ENCODE peak calls at places on chromosomes 12 and 14, in nine cellular contexts. One of them, this sample, is unnamed.

GRCh38 chr12:109192358-109192757 is 76.0 kb downstream of the ACACB start:
- ATAC-seq in HepG2: no peak
- ATAC-seq in activated CD8-positive, alpha-beta memory T cell treated with anti-CD3 and anti-CD28 coated beads, Interleukin-2, amount 10 ng/mL, durations not matched to agents 7 days and 5 days: no peak
- ATAC-seq in lower lobe of right lung: no peak
- ATAC-seq in right cardiac atrium: no peak
- ATAC-seq in A549: peak
- ATAC-seq in activated T-cell treated with anti-CD3 and anti-CD28 coated beads, Interleukin-2, amount 50 U/mL, for 4 hours: no peak
- ATAC-seq in heart left ventricle: no peak
- ATAC-seq in omental fat pad: peak
- ATAC-seq in this sample: no peak

GRCh38 chr12:91566328-91567099 is 383.9 kb upstream of the DCN start:
- ATAC-seq in HepG2: no peak
- ATAC-seq in activated CD8-positive, alpha-beta memory T cell treated with anti-CD3 and anti-CD28 coated beads, Interleukin-2, amount 10 ng/mL, durations not matched to agents 7 days and 5 days: no peak
- ATAC-seq in lower lobe of right lung: no peak
- ATAC-seq in right cardiac atrium: no peak
- ATAC-seq in A549: no peak
- ATAC-seq in activated T-cell treated with anti-CD3 and anti-CD28 coated beads, Interleukin-2, amount 50 U/mL, for 4 hours: no peak
- ATAC-seq in heart left ventricle: no peak
- ATAC-seq in omental fat pad: no peak
- ATAC-seq in this sample: no peak

GRCh38 chr12:110289021-110289710 is 8.1 kb downstream of the ATP2A2 start:
- ATAC-seq in HepG2: no peak
- ATAC-seq in activated CD8-positive, alpha-beta memory T cell treated with anti-CD3 and anti-CD28 coated beads, Interleukin-2, amount 10 ng/mL, durations not matched to agents 7 days and 5 days: no peak
- ATAC-seq in lower lobe of right lung: peak
- ATAC-seq in right cardiac atrium: peak
- ATAC-seq in A549: peak
- ATAC-seq in activated T-cell treated with anti-CD3 and anti-CD28 coated beads, Interleukin-2, amount 50 U/mL, for 4 hours: no peak
- ATAC-seq in heart left ventricle: peak
- ATAC-seq in omental fat pad: peak
- ATAC-seq in this sample: no peak

GRCh38 chr14:67151082-67151666 is 38.1 kb upstream of the GARIN2 start:
- ATAC-seq in HepG2: no peak
- ATAC-seq in activated CD8-positive, alpha-beta memory T cell treated with anti-CD3 and anti-CD28 coated beads, Interleukin-2, amount 10 ng/mL, durations not matched to agents 7 days and 5 days: no peak
- ATAC-seq in lower lobe of right lung: no peak
- ATAC-seq in right cardiac atrium: no peak
- ATAC-seq in A549: no peak
- ATAC-seq in activated T-cell treated with anti-CD3 and anti-CD28 coated beads, Interleukin-2, amount 50 U/mL, for 4 hours: no peak
- ATAC-seq in heart left ventricle: no peak
- ATAC-seq in omental fat pad: no peak
- ATAC-seq in this sample: no peak

GRCh38 chr14:58793096-58793740 is 155.5 kb downstream of the DACT1 start:
- ATAC-seq in HepG2: no peak
- ATAC-seq in activated CD8-positive, alpha-beta memory T cell treated with anti-CD3 and anti-CD28 coated beads, Interleukin-2, amount 10 ng/mL, durations not matched to agents 7 days and 5 days: no peak
- ATAC-seq in lower lobe of right lung: no peak
- ATAC-seq in right cardiac atrium: no peak
- ATAC-seq in A549: peak
- ATAC-seq in activated T-cell treated with anti-CD3 and anti-CD28 coated beads, Interleukin-2, amount 50 U/mL, for 4 hours: no peak
- ATAC-seq in heart left ventricle: no peak
- ATAC-seq in omental fat pad: no peak
- ATAC-seq in this sample: no peak

GRCh38 chr12:131221061-131221945 is 267.6 kb downstream of the ADGRD1 start:
- ATAC-seq in HepG2: no peak
- ATAC-seq in activated CD8-positive, alpha-beta memory T cell treated with anti-CD3 and anti-CD28 coated beads, Interleukin-2, amount 10 ng/mL, durations not matched to agents 7 days and 5 days: no peak
- ATAC-seq in lower lobe of right lung: no peak
- ATAC-seq in right cardiac atrium: no peak
- ATAC-seq in A549: no peak
- ATAC-seq in activated T-cell treated with anti-CD3 and anti-CD28 coated beads, Interleukin-2, amount 50 U/mL, for 4 hours: peak
- ATAC-seq in heart left ventricle: no peak
- ATAC-seq in omental fat pad: no peak
- ATAC-seq in this sample: no peak

GRCh38 chr12:12456637-12457036 is 99.8 kb downstream of the BORCS5 start:
- ATAC-seq in HepG2: no peak
- ATAC-seq in activated CD8-positive, alpha-beta memory T cell treated with anti-CD3 and anti-CD28 coated beads, Interleukin-2, amount 10 ng/mL, durations not matched to agents 7 days and 5 days: peak
- ATAC-seq in lower lobe of right lung: peak
- ATAC-seq in right cardiac atrium: no peak
- ATAC-seq in A549: no peak
- ATAC-seq in activated T-cell treated with anti-CD3 and anti-CD28 coated beads, Interleukin-2, amount 50 U/mL, for 4 hours: peak
- ATAC-seq in heart left ventricle: peak
- ATAC-seq in omental fat pad: no peak
- ATAC-seq in this sample: peak

GRCh38 chr12:27782481-27782880 is 2.4 kb upstream of the MANSC4 start:
- ATAC-seq in HepG2: no peak
- ATAC-seq in activated CD8-positive, alpha-beta memory T cell treated with anti-CD3 and anti-CD28 coated beads, Interleukin-2, amount 10 ng/mL, durations not matched to agents 7 days and 5 days: no peak
- ATAC-seq in lower lobe of right lung: no peak
- ATAC-seq in right cardiac atrium: no peak
- ATAC-seq in A549: no peak
- ATAC-seq in activated T-cell treated with anti-CD3 and anti-CD28 coated beads, Interleukin-2, amount 50 U/mL, for 4 hours: no peak
- ATAC-seq in heart left ventricle: no peak
- ATAC-seq in omental fat pad: no peak
- ATAC-seq in this sample: no peak

GRCh38 chr12:110229409-110229808 is 51.6 kb upstream of the ATP2A2 start:
- ATAC-seq in HepG2: no peak
- ATAC-seq in activated CD8-positive, alpha-beta memory T cell treated with anti-CD3 and anti-CD28 coated beads, Interleukin-2, amount 10 ng/mL, durations not matched to agents 7 days and 5 days: no peak
- ATAC-seq in lower lobe of right lung: no peak
- ATAC-seq in right cardiac atrium: no peak
- ATAC-seq in A549: no peak
- ATAC-seq in activated T-cell treated with anti-CD3 and anti-CD28 coated beads, Interleukin-2, amount 50 U/mL, for 4 hours: no peak
- ATAC-seq in heart left ventricle: no peak
- ATAC-seq in omental fat pad: no peak
- ATAC-seq in this sample: no peak

GRCh38 chr12:124454735-124455134 is 112.7 kb downstream of the NCOR2 start:
- ATAC-seq in HepG2: no peak
- ATAC-seq in activated CD8-positive, alpha-beta memory T cell treated with anti-CD3 and anti-CD28 coated beads, Interleukin-2, amount 10 ng/mL, durations not matched to agents 7 days and 5 days: no peak
- ATAC-seq in lower lobe of right lung: no peak
- ATAC-seq in right cardiac atrium: no peak
- ATAC-seq in A549: no peak
- ATAC-seq in activated T-cell treated with anti-CD3 and anti-CD28 coated beads, Interleukin-2, amount 50 U/mL, for 4 hours: no peak
- ATAC-seq in heart left ventricle: no peak
- ATAC-seq in omental fat pad: no peak
- ATAC-seq in this sample: no peak

GRCh38 chr14:105187935-105188524 is 6.9 kb upstream of the NUDT14 start:
- ATAC-seq in HepG2: no peak
- ATAC-seq in activated CD8-positive, alpha-beta memory T cell treated with anti-CD3 and anti-CD28 coated beads, Interleukin-2, amount 10 ng/mL, durations not matched to agents 7 days and 5 days: no peak
- ATAC-seq in lower lobe of right lung: peak
- ATAC-seq in right cardiac atrium: no peak
- ATAC-seq in A549: peak
- ATAC-seq in activated T-cell treated with anti-CD3 and anti-CD28 coated beads, Interleukin-2, amount 50 U/mL, for 4 hours: no peak
- ATAC-seq in heart left ventricle: no peak
- ATAC-seq in omental fat pad: no peak
- ATAC-seq in this sample: peak

GRCh38 chr12:14157129-14157747 is 175.8 kb upstream of the GRIN2B start:
- ATAC-seq in HepG2: no peak
- ATAC-seq in activated CD8-positive, alpha-beta memory T cell treated with anti-CD3 and anti-CD28 coated beads, Interleukin-2, amount 10 ng/mL, durations not matched to agents 7 days and 5 days: no peak
- ATAC-seq in lower lobe of right lung: no peak
- ATAC-seq in right cardiac atrium: no peak
- ATAC-seq in A549: no peak
- ATAC-seq in activated T-cell treated with anti-CD3 and anti-CD28 coated beads, Interleukin-2, amount 50 U/mL, for 4 hours: no peak
- ATAC-seq in heart left ventricle: no peak
- ATAC-seq in omental fat pad: no peak
- ATAC-seq in this sample: no peak

GRCh38 chr12:132716356-132716755 is 5.7 kb downstream of the PGAM5 start:
- ATAC-seq in HepG2: no peak
- ATAC-seq in activated CD8-positive, alpha-beta memory T cell treated with anti-CD3 and anti-CD28 coated beads, Interleukin-2, amount 10 ng/mL, durations not matched to agents 7 days and 5 days: no peak
- ATAC-seq in lower lobe of right lung: no peak
- ATAC-seq in right cardiac atrium: no peak
- ATAC-seq in A549: no peak
- ATAC-seq in activated T-cell treated with anti-CD3 and anti-CD28 coated beads, Interleukin-2, amount 50 U/mL, for 4 hours: no peak
- ATAC-seq in heart left ventricle: no peak
- ATAC-seq in omental fat pad: no peak
- ATAC-seq in this sample: no peak

GRCh38 chr12:41661141-41661540 is 473.0 kb downstream of the PDZRN4 start:
- ATAC-seq in HepG2: no peak
- ATAC-seq in activated CD8-positive, alpha-beta memory T cell treated with anti-CD3 and anti-CD28 coated beads, Interleukin-2, amount 10 ng/mL, durations not matched to agents 7 days and 5 days: no peak
- ATAC-seq in lower lobe of right lung: no peak
- ATAC-seq in right cardiac atrium: no peak
- ATAC-seq in A549: no peak
- ATAC-seq in activated T-cell treated with anti-CD3 and anti-CD28 coated beads, Interleukin-2, amount 50 U/mL, for 4 hours: no peak
- ATAC-seq in heart left ventricle: no peak
- ATAC-seq in omental fat pad: no peak
- ATAC-seq in this sample: no peak

GRCh38 chr14:93094121-93094918 is 21.4 kb downstream of the ITPK1 start:
- ATAC-seq in HepG2: no peak
- ATAC-seq in activated CD8-positive, alpha-beta memory T cell treated with anti-CD3 and anti-CD28 coated beads, Interleukin-2, amount 10 ng/mL, durations not matched to agents 7 days and 5 days: no peak
- ATAC-seq in lower lobe of right lung: no peak
- ATAC-seq in right cardiac atrium: no peak
- ATAC-seq in A549: no peak
- ATAC-seq in activated T-cell treated with anti-CD3 and anti-CD28 coated beads, Interleukin-2, amount 50 U/mL, for 4 hours: no peak
- ATAC-seq in heart left ventricle: no peak
- ATAC-seq in omental fat pad: no peak
- ATAC-seq in this sample: no peak

GRCh38 chr12:116370886-116371580 is 93.5 kb upstream of the MED13L start:
- ATAC-seq in HepG2: no peak
- ATAC-seq in activated CD8-positive, alpha-beta memory T cell treated with anti-CD3 and anti-CD28 coated beads, Interleukin-2, amount 10 ng/mL, durations not matched to agents 7 days and 5 days: no peak
- ATAC-seq in lower lobe of right lung: no peak
- ATAC-seq in right cardiac atrium: peak
- ATAC-seq in A549: no peak
- ATAC-seq in activated T-cell treated with anti-CD3 and anti-CD28 coated beads, Interleukin-2, amount 50 U/mL, for 4 hours: no peak
- ATAC-seq in heart left ventricle: no peak
- ATAC-seq in omental fat pad: no peak
- ATAC-seq in this sample: no peak

GRCh38 chr12:109595321-109595902 is 21.8 kb downstream of the MVK start:
- ATAC-seq in HepG2: no peak
- ATAC-seq in activated CD8-positive, alpha-beta memory T cell treated with anti-CD3 and anti-CD28 coated beads, Interleukin-2, amount 10 ng/mL, durations not matched to agents 7 days and 5 days: peak
- ATAC-seq in lower lobe of right lung: no peak
- ATAC-seq in right cardiac atrium: no peak
- ATAC-seq in A549: no peak
- ATAC-seq in activated T-cell treated with anti-CD3 and anti-CD28 coated beads, Interleukin-2, amount 50 U/mL, for 4 hours: peak
- ATAC-seq in heart left ventricle: no peak
- ATAC-seq in omental fat pad: no peak
- ATAC-seq in this sample: peak

GRCh38 chr14:38669027-38669426 is 413.1 kb upstream of the CLEC14A start:
- ATAC-seq in HepG2: no peak
- ATAC-seq in activated CD8-positive, alpha-beta memory T cell treated with anti-CD3 and anti-CD28 coated beads, Interleukin-2, amount 10 ng/mL, durations not matched to agents 7 days and 5 days: no peak
- ATAC-seq in lower lobe of right lung: no peak
- ATAC-seq in right cardiac atrium: no peak
- ATAC-seq in A549: no peak
- ATAC-seq in activated T-cell treated with anti-CD3 and anti-CD28 coated beads, Interleukin-2, amount 50 U/mL, for 4 hours: no peak
- ATAC-seq in heart left ventricle: no peak
- ATAC-seq in omental fat pad: no peak
- ATAC-seq in this sample: no peak

GRCh38 chr14:38199768-38200167 is 7.9 kb upstream of the SSTR1 start:
- ATAC-seq in HepG2: no peak
- ATAC-seq in activated CD8-positive, alpha-beta memory T cell treated with anti-CD3 and anti-CD28 coated beads, Interleukin-2, amount 10 ng/mL, durations not matched to agents 7 days and 5 days: no peak
- ATAC-seq in lower lobe of right lung: no peak
- ATAC-seq in right cardiac atrium: no peak
- ATAC-seq in A549: no peak
- ATAC-seq in activated T-cell treated with anti-CD3 and anti-CD28 coated beads, Interleukin-2, amount 50 U/mL, for 4 hours: peak
- ATAC-seq in heart left ventricle: no peak
- ATAC-seq in omental fat pad: peak
- ATAC-seq in this sample: peak

GRCh38 chr12:76536546-76536945 is 23.0 kb downstream of the OSBPL8 start:
- ATAC-seq in HepG2: no peak
- ATAC-seq in activated CD8-positive, alpha-beta memory T cell treated with anti-CD3 and anti-CD28 coated beads, Interleukin-2, amount 10 ng/mL, durations not matched to agents 7 days and 5 days: no peak
- ATAC-seq in lower lobe of right lung: no peak
- ATAC-seq in right cardiac atrium: no peak
- ATAC-seq in A549: no peak
- ATAC-seq in activated T-cell treated with anti-CD3 and anti-CD28 coated beads, Interleukin-2, amount 50 U/mL, for 4 hours: no peak
- ATAC-seq in heart left ventricle: no peak
- ATAC-seq in omental fat pad: no peak
- ATAC-seq in this sample: no peak

GRCh38 chr12:12734561-12735071 is 17.4 kb downstream of the CDKN1B start:
- ATAC-seq in HepG2: peak
- ATAC-seq in activated CD8-positive, alpha-beta memory T cell treated with anti-CD3 and anti-CD28 coated beads, Interleukin-2, amount 10 ng/mL, durations not matched to agents 7 days and 5 days: no peak
- ATAC-seq in lower lobe of right lung: no peak
- ATAC-seq in right cardiac atrium: no peak
- ATAC-seq in A549: no peak
- ATAC-seq in activated T-cell treated with anti-CD3 and anti-CD28 coated beads, Interleukin-2, amount 50 U/mL, for 4 hours: no peak
- ATAC-seq in heart left ventricle: no peak
- ATAC-seq in omental fat pad: no peak
- ATAC-seq in this sample: no peak

GRCh38 chr12:11026118-11026517 is 3.7 kb upstream of the TAS2R19 start:
- ATAC-seq in HepG2: peak
- ATAC-seq in activated CD8-positive, alpha-beta memory T cell treated with anti-CD3 and anti-CD28 coated beads, Interleukin-2, amount 10 ng/mL, durations not matched to agents 7 days and 5 days: no peak
- ATAC-seq in lower lobe of right lung: no peak
- ATAC-seq in right cardiac atrium: no peak
- ATAC-seq in A549: peak
- ATAC-seq in activated T-cell treated with anti-CD3 and anti-CD28 coated beads, Interleukin-2, amount 50 U/mL, for 4 hours: no peak
- ATAC-seq in heart left ventricle: no peak
- ATAC-seq in omental fat pad: no peak
- ATAC-seq in this sample: no peak

GRCh38 chr14:103071544-103072251 is 12.3 kb upstream of the LBHD2 start:
- ATAC-seq in HepG2: no peak
- ATAC-seq in activated CD8-positive, alpha-beta memory T cell treated with anti-CD3 and anti-CD28 coated beads, Interleukin-2, amount 10 ng/mL, durations not matched to agents 7 days and 5 days: no peak
- ATAC-seq in lower lobe of right lung: peak
- ATAC-seq in right cardiac atrium: no peak
- ATAC-seq in A549: peak
- ATAC-seq in activated T-cell treated with anti-CD3 and anti-CD28 coated beads, Interleukin-2, amount 50 U/mL, for 4 hours: no peak
- ATAC-seq in heart left ventricle: no peak
- ATAC-seq in omental fat pad: no peak
- ATAC-seq in this sample: no peak

GRCh38 chr12:91515944-91516739 is 333.5 kb upstream of the DCN start:
- ATAC-seq in HepG2: no peak
- ATAC-seq in activated CD8-positive, alpha-beta memory T cell treated with anti-CD3 and anti-CD28 coated beads, Interleukin-2, amount 10 ng/mL, durations not matched to agents 7 days and 5 days: no peak
- ATAC-seq in lower lobe of right lung: no peak
- ATAC-seq in right cardiac atrium: no peak
- ATAC-seq in A549: no peak
- ATAC-seq in activated T-cell treated with anti-CD3 and anti-CD28 coated beads, Interleukin-2, amount 50 U/mL, for 4 hours: no peak
- ATAC-seq in heart left ventricle: no peak
- ATAC-seq in omental fat pad: no peak
- ATAC-seq in this sample: no peak

GRCh38 chr12:131346578-131347344 is 364.1 kb upstream of the SFSWAP start:
- ATAC-seq in HepG2: no peak
- ATAC-seq in activated CD8-positive, alpha-beta memory T cell treated with anti-CD3 and anti-CD28 coated beads, Interleukin-2, amount 10 ng/mL, durations not matched to agents 7 days and 5 days: no peak
- ATAC-seq in lower lobe of right lung: no peak
- ATAC-seq in right cardiac atrium: no peak
- ATAC-seq in A549: no peak
- ATAC-seq in activated T-cell treated with anti-CD3 and anti-CD28 coated beads, Interleukin-2, amount 50 U/mL, for 4 hours: no peak
- ATAC-seq in heart left ventricle: no peak
- ATAC-seq in omental fat pad: no peak
- ATAC-seq in this sample: no peak

GRCh38 chr14:23483216-23483854 is 13.8 kb downstream of the NGDN start:
- ATAC-seq in HepG2: peak
- ATAC-seq in activated CD8-positive, alpha-beta memory T cell treated with anti-CD3 and anti-CD28 coated beads, Interleukin-2, amount 10 ng/mL, durations not matched to agents 7 days and 5 days: peak
- ATAC-seq in lower lobe of right lung: no peak
- ATAC-seq in right cardiac atrium: no peak
- ATAC-seq in A549: peak
- ATAC-seq in activated T-cell treated with anti-CD3 and anti-CD28 coated beads, Interleukin-2, amount 50 U/mL, for 4 hours: peak
- ATAC-seq in heart left ventricle: no peak
- ATAC-seq in omental fat pad: no peak
- ATAC-seq in this sample: no peak

GRCh38 chr12:104966677-104967076 is 8.6 kb upstream of the SLC41A2 start:
- ATAC-seq in HepG2: no peak
- ATAC-seq in activated CD8-positive, alpha-beta memory T cell treated with anti-CD3 and anti-CD28 coated beads, Interleukin-2, amount 10 ng/mL, durations not matched to agents 7 days and 5 days: no peak
- ATAC-seq in lower lobe of right lung: no peak
- ATAC-seq in right cardiac atrium: no peak
- ATAC-seq in A549: no peak
- ATAC-seq in activated T-cell treated with anti-CD3 and anti-CD28 coated beads, Interleukin-2, amount 50 U/mL, for 4 hours: no peak
- ATAC-seq in heart left ventricle: no peak
- ATAC-seq in omental fat pad: no peak
- ATAC-seq in this sample: peak

GRCh38 chr12:615620-616019 is 47.6 kb downstream of the NINJ2 start:
- ATAC-seq in HepG2: no peak
- ATAC-seq in activated CD8-positive, alpha-beta memory T cell treated with anti-CD3 and anti-CD28 coated beads, Interleukin-2, amount 10 ng/mL, durations not matched to agents 7 days and 5 days: no peak
- ATAC-seq in lower lobe of right lung: no peak
- ATAC-seq in right cardiac atrium: peak
- ATAC-seq in A549: no peak
- ATAC-seq in activated T-cell treated with anti-CD3 and anti-CD28 coated beads, Interleukin-2, amount 50 U/mL, for 4 hours: no peak
- ATAC-seq in heart left ventricle: peak
- ATAC-seq in omental fat pad: no peak
- ATAC-seq in this sample: no peak

GRCh38 chr14:58026967-58027366 is 125.0 kb downstream of the ARMH4 start:
- ATAC-seq in HepG2: no peak
- ATAC-seq in activated CD8-positive, alpha-beta memory T cell treated with anti-CD3 and anti-CD28 coated beads, Interleukin-2, amount 10 ng/mL, durations not matched to agents 7 days and 5 days: no peak
- ATAC-seq in lower lobe of right lung: no peak
- ATAC-seq in right cardiac atrium: no peak
- ATAC-seq in A549: no peak
- ATAC-seq in activated T-cell treated with anti-CD3 and anti-CD28 coated beads, Interleukin-2, amount 50 U/mL, for 4 hours: no peak
- ATAC-seq in heart left ventricle: no peak
- ATAC-seq in omental fat pad: no peak
- ATAC-seq in this sample: no peak

GRCh38 chr14:72894623-72895378 is 900 bp upstream of the DPF3 start:
- ATAC-seq in HepG2: peak
- ATAC-seq in activated CD8-positive, alpha-beta memory T cell treated with anti-CD3 and anti-CD28 coated beads, Interleukin-2, amount 10 ng/mL, durations not matched to agents 7 days and 5 days: no peak
- ATAC-seq in lower lobe of right lung: peak
- ATAC-seq in right cardiac atrium: peak
- ATAC-seq in A549: peak
- ATAC-seq in activated T-cell treated with anti-CD3 and anti-CD28 coated beads, Interleukin-2, amount 50 U/mL, for 4 hours: no peak
- ATAC-seq in heart left ventricle: peak
- ATAC-seq in omental fat pad: no peak
- ATAC-seq in this sample: no peak